ENCODE peak calls at places on chromosomes 4 and X, in seven cellular contexts. M, K, U, B, N, L and T are unnamed samples.

GRCh38 chr4:182367153-182367552 is 124.0 kb downstream of the TENM3 start:
- DNase-seq in M (no peak), K (no peak), U (peak), B (no peak), N (no peak), L (no peak), T (no peak)

GRCh38 chrX:4935846-4936245 is 1222.4 kb upstream of the PRKX start:
- DNase-seq in M (no peak), K (no peak), U (no peak), B (no peak), N (no peak), L (no peak), T (no peak)

GRCh38 chr4:92163348-92163747 is 140.4 kb upstream of the GRID2 start:
- DNase-seq in M (no peak), K (no peak), U (no peak), B (peak), N (peak), L (no peak), T (no peak)

GRCh38 chr4:26372525-26373172 is 51.8 kb downstream of the RBPJ start:
- DNase-seq in M (peak), K (no peak), U (peak), B (peak), N (peak), L (no peak), T (no peak)

GRCh38 chr4:36235306-36235705 is 9.0 kb downstream of the ARAP2 start:
- DNase-seq in M (no peak), K (no peak), U (peak), B (peak), N (no peak), L (no peak), T (no peak)

GRCh38 chr4:76108467-76109181 is 34.1 kb downstream of the ART3 start:
- DNase-seq in M (no peak), K (no peak), U (peak), B (peak), N (peak), L (no peak), T (no peak)

GRCh38 chr4:17368408-17368807 is 143.5 kb downstream of the QDPR start:
- DNase-seq in M (no peak), K (no peak), U (peak), B (no peak), N (no peak), L (no peak), T (no peak)

GRCh38 chr4:139171878-139172691 is 4.9 kb downstream of the ELF2 start:
- DNase-seq in M (no peak), K (no peak), U (peak), B (peak), N (peak), L (no peak), T (no peak)

GRCh38 chr4:6716018-6716911 is at the start of gene BLOC1S4:
- DNase-seq in M (peak), K (peak), U (peak), B (peak), N (peak), L (peak), T (peak)

GRCh38 chr4:77044458-77045124 is 31.2 kb downstream of the CCNI start:
- DNase-seq in M (peak), K (no peak), U (peak), B (peak), N (peak), L (no peak), T (no peak)

GRCh38 chr4:39699676-39700409 is 1.9 kb downstream of the UBE2K start:
- DNase-seq in M (no peak), K (no peak), U (peak), B (no peak), N (peak), L (no peak), T (no peak)

GRCh38 chr4:167581449-167581965 is 347.2 kb upstream of the SPOCK3 start:
- DNase-seq in M (no peak), K (no peak), U (no peak), B (no peak), N (no peak), L (no peak), T (no peak)

GRCh38 chrX:150690126-150690525 is 3.1 kb upstream of the MTMR1 start:
- DNase-seq in M (peak), K (no peak), U (peak), B (no peak), N (peak), L (no peak), T (peak)

GRCh38 chrX:103830848-103831247 is 1.2 kb downstream of the RAB9B start:
- DNase-seq in M (no peak), K (no peak), U (no peak), B (no peak), N (no peak), L (no peak), T (no peak)

GRCh38 chr4:52142816-52143215 is 91.7 kb downstream of the SPATA18 start:
- DNase-seq in M (no peak), K (no peak), U (no peak), B (no peak), N (peak), L (no peak), T (no peak)

GRCh38 chrX:15989716-15990115 is 133.6 kb upstream of the GRPR start:
- DNase-seq in M (no peak), K (no peak), U (no peak), B (no peak), N (no peak), L (no peak), T (no peak)

GRCh38 chr4:108081251-108081650 is 87.5 kb downstream of the LEF1 start:
- DNase-seq in M (no peak), K (no peak), U (no peak), B (no peak), N (no peak), L (no peak), T (no peak)

GRCh38 chrX:1555370-1555769 is 18.4 kb upstream of the P2RY8 start:
- DNase-seq in M (no peak), K (no peak), U (no peak), B (no peak), N (no peak), L (no peak), T (no peak)

GRCh38 chr4:121597346-121597934 is 99.3 kb downstream of the ANXA5 start:
- DNase-seq in M (no peak), K (no peak), U (peak), B (no peak), N (peak), L (no peak), T (no peak)

GRCh38 chr4:147731611-147732515 is at the start of gene ARHGAP10:
- DNase-seq in M (no peak), K (peak), U (peak), B (peak), N (peak), L (peak), T (peak)

GRCh38 chrX:103254921-103255455 is at the start of gene TCEAL8:
- DNase-seq in M (peak), K (peak), U (peak), B (peak), N (peak), L (peak), T (peak)

GRCh38 chr4:115323106-115323684 is 209.8 kb upstream of the NDST4 start:
- DNase-seq in M (peak), K (no peak), U (peak), B (no peak), N (no peak), L (no peak), T (no peak)

GRCh38 chr4:40731792-40732245 is 17.9 kb upstream of the NSUN7 start:
- DNase-seq in M (no peak), K (no peak), U (no peak), B (no peak), N (no peak), L (peak), T (no peak)

GRCh38 chr4:136203199-136203598 is 1329.1 kb downstream of the PCDH18 start:
- DNase-seq in M (no peak), K (no peak), U (no peak), B (peak), N (no peak), L (no peak), T (no peak)

GRCh38 chr4:28225005-28225404 is 1364.4 kb downstream of the STIM2 start:
- DNase-seq in M (no peak), K (peak), U (peak), B (peak), N (peak), L (no peak), T (peak)
- TF ChIP-seq CTCF in M (peak), K (peak), U (peak), B (peak), N (peak), L (no peak), T (peak)

DNA sequence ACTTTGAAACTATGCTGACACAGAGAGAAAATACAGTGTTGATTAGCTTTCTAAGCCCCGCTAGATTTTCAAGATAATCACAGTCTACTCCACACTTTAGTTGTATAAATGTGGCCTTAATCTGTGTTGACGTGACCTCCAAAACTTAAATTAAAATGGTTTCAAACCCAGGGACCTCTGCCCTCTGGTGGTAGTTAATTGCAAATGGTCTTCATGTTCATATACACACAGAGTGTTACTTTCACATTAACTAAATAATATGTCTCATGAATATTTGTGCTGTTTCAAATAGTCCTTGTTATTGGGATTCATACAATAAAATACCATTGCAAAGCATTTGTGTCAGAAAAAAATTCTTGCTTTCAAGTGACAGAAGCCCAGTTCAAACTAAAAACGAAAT is 64.3 kb downstream of the TASL start:
- DNase-seq in M (no peak), K (no peak), U (no peak), B (peak), N (peak), L (no peak), T (no peak)
- TF ChIP-seq CTCF in M (peak), K (peak), U (peak), B (peak), N (peak), L (peak), T (peak)

GRCh38 chr4:132737344-132737743 is 411.8 kb upstream of the PCDH10 start:
- DNase-seq in M (no peak), K (no peak), U (no peak), B (peak), N (no peak), L (no peak), T (no peak)
- TF ChIP-seq CTCF in M (no peak), K (no peak), U (no peak), B (peak), N (no peak), L (no peak), T (no peak)

DNA sequence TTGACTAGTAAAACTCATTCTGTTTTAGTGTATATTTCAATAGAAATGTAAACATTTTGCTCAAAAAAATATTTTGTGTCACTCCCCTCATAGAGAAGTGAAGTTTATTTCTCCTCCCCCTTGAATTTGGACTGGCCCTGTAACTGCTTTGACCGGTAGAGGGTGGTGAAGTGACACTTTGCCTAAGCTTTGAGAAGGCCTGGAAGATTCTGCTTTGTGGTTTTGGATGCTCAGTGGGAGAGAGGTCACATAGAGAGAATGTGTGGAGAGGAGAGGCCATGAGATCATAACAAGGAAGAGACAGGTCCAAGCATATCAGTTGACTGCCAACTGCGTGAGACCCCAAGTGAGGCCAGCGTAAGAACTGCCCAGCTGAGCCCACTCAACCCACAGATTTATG is 19.1 kb upstream of the ARX start:
- DNase-seq in M (no peak), K (no peak), U (no peak), B (peak), N (peak), L (no peak), T (no peak)
- TF ChIP-seq CTCF in M (peak), K (no peak), U (peak), B (peak), N (peak), L (no peak), T (no peak)